ENCODE peak calls at places on chromosome 1, in five cellular contexts. V is GM12891, T is K562, U is GM12878, I is H1. K is an unnamed sample.

GRCh38 chr1:51472349-51472748 is 46.7 kb downstream of the EPS15 start:
- DNase-seq in T (no peak), U (no peak), I (no peak), V (no peak), K (no peak)

GRCh38 chr1:179831852-179832699 is 45.5 kb downstream of the TOR1AIP2 start:
- DNase-seq in U (no peak), T (no peak), I (no peak), V (no peak), K (no peak)

GRCh38 chr1:169326644-169327316 is 40.8 kb downstream of the NME7 start:
- DNase-seq in V (no peak), U (peak; percentile 28), I (no peak), T (no peak), K (no peak)

GRCh38 chr1:17523487-17524029 is 15.9 kb upstream of the ARHGEF10L start:
- DNase-seq in I (no peak), T (no peak), U (no peak), V (no peak), K (no peak)

GRCh38 chr1:229048221-229048620 is 222.7 kb upstream of the RAB4A start:
- DNase-seq in T (no peak), I (no peak), U (no peak), V (no peak), K (no peak)

GRCh38 chr1:200873116-200873670 is 412 bp downstream of the GPR25 start:
- DNase-seq in V (no peak), U (no peak), T (no peak), I (no peak), K (no peak)

GRCh38 chr1:154220970-154221814 is 437 bp downstream of the UBAP2L start:
- DNase-seq in T (peak; percentile 85), U (no peak), I (no peak), V (peak; percentile 32), K (peak; percentile 37)

GRCh38 chr1:100188617-100189016 is 10.6 kb upstream of the LRRC39 start:
- DNase-seq in I (no peak), T (no peak), U (peak; percentile 31), V (no peak), K (no peak)

GRCh38 chr1:81304187-81304586 is 496.5 kb upstream of the ADGRL2 start:
- DNase-seq in I (no peak), T (no peak), U (no peak), V (no peak), K (no peak)

GRCh38 chr1:243646841-243647240 is 203.2 kb downstream of the AKT3 start:
- DNase-seq in I (no peak), U (no peak), T (no peak), V (no peak), K (no peak)

GRCh38 chr1:44947060-44947773 is 39.2 kb downstream of the EIF2B3 start:
- DNase-seq in I (no peak), T (no peak), V (no peak), U (no peak), K (no peak)

GRCh38 chr1:92599184-92599583 is 112.5 kb upstream of the GFI1 start:
- DNase-seq in V (no peak), U (no peak), T (no peak), I (no peak), K (no peak)

GRCh38 chr1:220806408-220806807 is 19.7 kb downstream of the MTARC1 start:
- DNase-seq in I (no peak), T (no peak), U (no peak), V (no peak), K (no peak)

GRCh38 chr1:57036896-57037295 is 71.1 kb upstream of the C8B start:
- DNase-seq in V (no peak), T (no peak), I (no peak), U (no peak), K (no peak)

GRCh38 chr1:200267458-200267857 is 142.4 kb downstream of the ZNF281 start:
- DNase-seq in T (no peak), U (no peak), I (no peak), V (no peak), K (no peak)

GRCh38 chr1:198304431-198304830 is 147.6 kb downstream of the NEK7 start:
- DNase-seq in I (no peak), U (no peak), T (no peak), V (no peak), K (no peak)

GRCh38 chr1:223199094-223199647 is 56.1 kb upstream of the TLR5 start:
- DNase-seq in T (no peak), U (no peak), I (no peak), V (no peak), K (no peak)

GRCh38 chr1:19436716-19437476 is 48.4 kb downstream of the CAPZB start:
- DNase-seq in T (no peak), I (no peak), U (no peak), V (no peak), K (no peak)

GRCh38 chr1:57623039-57623790 is 199.4 kb upstream of the DAB1 start:
- DNase-seq in U (no peak), T (peak; percentile 8), V (no peak), I (no peak), K (no peak)

GRCh38 chr1:170385750-170386149 is 146.2 kb upstream of the GORAB start:
- DNase-seq in U (no peak), V (no peak), I (no peak), T (no peak), K (no peak)

GRCh38 chr1:177077734-177078489 is 86.6 kb downstream of the ASTN1 start:
- DNase-seq in T (no peak), I (no peak), U (no peak), V (no peak), K (no peak)
- TF ChIP-seq POLR2AphosphoS5 in T (no peak), I (no peak), U (no peak), V (no peak), K (no peak)

DNA sequence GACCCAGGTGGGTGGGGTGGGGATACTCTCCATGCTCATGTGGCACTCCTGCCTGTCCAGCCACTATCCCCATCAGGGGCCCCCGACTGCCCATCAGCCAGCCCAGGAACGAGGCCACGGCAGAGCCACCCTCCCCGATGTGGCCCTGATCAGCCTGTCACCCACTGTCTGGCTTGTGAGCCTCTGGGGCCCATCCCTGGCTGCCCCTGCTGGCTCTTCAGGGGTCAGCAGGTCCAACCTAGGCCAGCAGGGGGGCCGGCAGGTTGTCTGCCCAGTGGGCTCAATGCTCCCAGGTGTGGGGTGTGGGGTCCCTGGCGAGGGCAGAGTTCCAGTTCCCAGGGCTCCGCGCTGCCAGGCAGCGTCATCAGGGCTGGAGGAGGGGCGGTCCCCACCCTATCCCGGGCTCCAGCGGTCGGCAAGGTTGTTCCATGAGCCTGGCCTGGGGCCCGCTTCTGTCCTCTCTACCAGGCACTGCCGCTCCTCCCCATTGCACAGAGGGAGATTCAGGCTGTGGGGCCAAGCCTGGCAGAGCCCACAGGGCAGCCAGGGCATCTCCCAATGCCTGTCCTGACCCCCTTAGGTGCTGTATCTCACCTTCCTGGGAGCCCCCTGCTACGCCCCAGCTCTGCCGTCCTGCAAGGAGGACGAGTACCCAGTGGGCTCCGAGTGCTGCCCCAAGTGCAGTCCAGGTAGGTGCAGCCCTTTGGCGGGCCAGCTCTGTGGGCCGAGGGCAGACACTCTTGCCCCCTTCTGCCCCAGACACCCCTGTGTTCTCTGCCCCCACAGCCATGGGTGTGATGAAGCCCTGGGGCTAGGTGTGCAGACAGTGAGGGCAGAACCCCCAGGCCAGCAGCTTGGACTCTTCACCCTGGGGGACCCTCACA is 1.2 kb downstream of the TNFRSF14 start:
- DNase-seq in V (no peak), U (no peak), T (no peak), I (no peak), K (no peak)
- TF ChIP-seq POLR2A in V (no peak), U (no peak), T (no peak), I (no peak), K (no peak)

GRCh38 chr1:182317489-182318180 is 74.0 kb downstream of the GLUL start:
- DNase-seq in V (no peak), U (no peak), T (no peak), I (no peak), K (no peak)
- TF ChIP-seq TAF1 in V (no peak), U (no peak), T (no peak), I (no peak), K (no peak)

DNA sequence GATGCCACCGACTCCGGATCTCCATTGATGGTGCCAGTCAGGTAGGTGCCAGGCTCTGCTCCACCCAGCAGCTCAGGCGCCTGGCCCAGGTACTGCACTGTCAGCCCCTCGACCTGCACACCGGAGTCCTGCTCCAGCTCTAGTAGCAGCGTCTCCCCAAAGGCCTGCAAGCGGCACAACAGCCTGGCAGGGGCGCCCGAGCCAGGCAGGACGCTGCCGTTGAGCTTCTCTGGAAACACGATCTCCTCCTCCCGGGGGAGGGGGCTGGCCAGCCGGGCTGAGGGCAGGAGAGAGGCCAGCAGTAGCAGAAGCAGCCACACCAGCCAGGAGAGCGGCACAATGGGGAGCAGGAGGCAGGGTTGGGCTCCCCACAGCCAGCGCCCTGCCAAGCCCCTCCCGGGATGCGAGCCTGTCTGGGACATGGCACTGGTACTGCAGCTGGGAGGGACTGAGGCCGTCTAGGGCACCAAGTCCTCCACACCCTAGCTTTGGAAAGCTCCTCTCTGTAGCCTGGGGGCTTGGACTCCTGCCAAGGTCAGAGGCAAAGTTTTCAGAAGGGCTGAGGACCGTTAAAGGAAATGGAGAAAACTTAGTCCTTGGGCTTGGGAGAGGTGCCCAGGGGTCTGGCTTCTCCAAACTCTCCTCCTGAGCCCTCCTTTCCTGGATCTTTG is 513 bp downstream of the ADAMTS4 start:
- DNase-seq in T (no peak), V (no peak), U (no peak), I (no peak), K (no peak)
- TF ChIP-seq POLR2AphosphoS5 in T (no peak), V (no peak), U (no peak), I (peak; percentile 34), K (no peak)

GRCh38 chr1:214563881-214564280 is 12.5 kb upstream of the PTPN14 start:
- DNase-seq in T (no peak), I (no peak), V (no peak), U (no peak), K (no peak)
- TF ChIP-seq POLR2A in T (no peak), I (no peak), V (no peak), U (no peak), K (no peak)

DNA sequence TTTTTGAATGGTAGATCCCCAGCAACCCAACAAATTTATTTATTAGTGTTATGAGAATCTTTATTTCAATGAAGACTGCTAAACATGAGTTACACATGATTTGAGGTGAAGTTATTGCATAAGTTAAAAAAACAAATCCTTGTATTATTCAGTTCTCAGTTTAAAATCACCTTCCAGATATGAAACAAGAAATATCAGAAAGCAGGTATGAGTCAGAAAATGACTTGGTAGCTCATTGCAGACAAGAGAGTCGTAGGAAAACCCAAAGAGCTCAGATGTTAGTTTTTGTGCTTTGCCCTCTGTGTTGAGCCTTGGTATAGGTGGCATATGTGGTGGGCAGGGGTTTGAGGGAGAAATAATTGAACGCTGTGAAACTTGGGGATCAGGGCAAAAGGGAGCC is 339.4 kb downstream of the BRINP3 start:
- DNase-seq in U (no peak), T (no peak), V (no peak), I (no peak), K (no peak)
- TF ChIP-seq TAF1 in U (no peak), T (no peak), V (no peak), I (no peak), K (no peak)

GRCh38 chr1:14954210-14954609 is 199.3 kb upstream of the TMEM51 start:
- DNase-seq in U (no peak), T (no peak), V (no peak), I (no peak), K (no peak)
- TF ChIP-seq POLR2AphosphoS5 in U (no peak), T (no peak), V (no peak), I (no peak), K (no peak)

K was measured in GM12892.